ENCODE peak calls at places on chromosomes 11 and 22, in four cellular contexts. V is IMR-90, Y is A549, C is K562. M is an unnamed sample.
A peak's percentile ranks its signal among the peaks of the same experiment; 100 is the strongest.

GRCh38 chr22:30020511-30020910 is 59.8 kb upstream of the HORMAD2 start:
- DNase-seq in V (no peak), Y (no peak), C (no peak), M (no peak)

GRCh38 chr22:41230399-41230785 is 10.3 kb downstream of the CHADL start:
- DNase-seq in Y (no peak), C (no peak), V (no peak), M (no peak)

GRCh38 chr11:61113209-61113608 is 10.9 kb downstream of the CD5 start:
- DNase-seq in C (no peak), V (no peak), Y (no peak), M (no peak)

GRCh38 chr11:7672960-7673723 is at the start of gene CYB5R2:
- DNase-seq in Y (peak; percentile 35), C (peak; percentile 69), V (peak; percentile 5), M (no peak)

GRCh38 chr11:37972691-37973090 is 1374.7 kb upstream of the RAG2 start:
- DNase-seq in V (no peak), C (no peak), Y (no peak), M (no peak)

GRCh38 chr11:29458252-29458651 is 558.6 kb downstream of the KCNA4 start:
- DNase-seq in C (no peak), V (no peak), Y (no peak), M (no peak)

GRCh38 chr11:362642-363442 is 6.5 kb upstream of the B4GALNT4 start:
- DNase-seq in C (no peak), Y (no peak), V (no peak), M (peak; percentile 4)

GRCh38 chr22:23044570-23044969 is 25.7 kb upstream of the GNAZ start:
- DNase-seq in C (no peak), V (no peak), Y (no peak), M (no peak)

GRCh38 chr22:17777005-17777716 is 2.9 kb upstream of the BID start:
- DNase-seq in V (no peak), Y (no peak), C (peak; percentile 56), M (no peak)

GRCh38 chr11:38173671-38174070 is 1575.6 kb upstream of the RAG2 start:
- DNase-seq in V (no peak), Y (no peak), C (no peak), M (no peak)

GRCh38 chr11:120471131-120471530 is 40.4 kb upstream of the GRIK4 start:
- DNase-seq in C (no peak), V (peak; percentile 89), Y (no peak), M (no peak)

GRCh38 chr11:27600656-27601055 is 94.1 kb upstream of the LIN7C start:
- DNase-seq in Y (no peak), V (no peak), C (no peak), M (no peak)

GRCh38 chr22:39527481-39527961 is 5.0 kb downstream of the RPS19BP1 start:
- DNase-seq in C (no peak), Y (no peak), V (peak; percentile 27), M (no peak)

GRCh38 chr22:31098633-31099110 is 8.7 kb downstream of the SELENOM start:
- DNase-seq in V (no peak), C (peak; percentile 88), Y (no peak), M (no peak)

GRCh38 chr11:10975287-10975721 is 117.5 kb upstream of the ZBED5 start:
- DNase-seq in V (no peak), Y (no peak), C (no peak), M (no peak)

GRCh38 chr11:122145715-122146274 is 29.8 kb upstream of the BLID start:
- DNase-seq in Y (no peak), C (no peak), V (no peak), M (no peak)

GRCh38 chr11:77374611-77375031 is 73.1 kb upstream of the GDPD4 start:
- DNase-seq in C (no peak), V (peak; percentile 46), Y (no peak), M (no peak)

GRCh38 chr11:8262552-8263108 is 1.0 kb downstream of the LMO1 start:
- DNase-seq in C (no peak), V (peak; percentile 55), Y (peak; percentile 41), M (peak; percentile 68)

GRCh38 chr11:10818594-10818993 is 9.9 kb upstream of the EIF4G2 start:
- DNase-seq in Y (no peak), V (peak; percentile 95), C (no peak), M (no peak)

GRCh38 chr11:47667135-47667534 is 24.8 kb upstream of the MTCH2 start:
- DNase-seq in Y (no peak), C (no peak), V (peak; percentile 4), M (no peak)

DNA sequence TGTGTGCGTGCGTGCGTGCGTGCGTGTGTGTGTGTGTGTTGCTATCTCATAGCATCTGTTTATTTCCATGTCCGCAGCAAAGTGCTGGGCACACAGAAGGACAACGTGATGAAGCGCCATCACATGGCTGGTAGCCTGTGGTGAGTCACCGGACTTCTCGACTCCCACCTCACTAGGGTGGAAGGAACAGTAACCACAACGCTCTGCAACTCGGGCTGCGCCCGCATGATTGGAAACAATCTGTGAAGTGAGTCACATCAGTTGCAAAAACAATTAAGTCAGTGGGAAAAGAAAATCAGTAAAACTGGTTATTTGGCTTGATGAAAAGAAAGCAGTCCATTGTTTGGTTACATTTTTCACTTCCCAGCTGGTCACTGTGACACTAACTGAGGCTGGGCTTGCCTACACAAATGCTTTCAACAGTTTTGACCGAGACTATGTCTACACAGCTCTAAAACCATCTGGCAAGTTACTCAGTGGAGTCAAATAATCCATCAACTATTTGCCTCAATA is 437.3 kb upstream of the CADM1 start:
- DNase-seq in C (peak; percentile 23), Y (no peak), V (peak; percentile 97), M (no peak)
- TF ChIP-seq BHLHE40 in C (peak; percentile 62), Y (no peak), V (peak; percentile 71), M (no peak)

DNA sequence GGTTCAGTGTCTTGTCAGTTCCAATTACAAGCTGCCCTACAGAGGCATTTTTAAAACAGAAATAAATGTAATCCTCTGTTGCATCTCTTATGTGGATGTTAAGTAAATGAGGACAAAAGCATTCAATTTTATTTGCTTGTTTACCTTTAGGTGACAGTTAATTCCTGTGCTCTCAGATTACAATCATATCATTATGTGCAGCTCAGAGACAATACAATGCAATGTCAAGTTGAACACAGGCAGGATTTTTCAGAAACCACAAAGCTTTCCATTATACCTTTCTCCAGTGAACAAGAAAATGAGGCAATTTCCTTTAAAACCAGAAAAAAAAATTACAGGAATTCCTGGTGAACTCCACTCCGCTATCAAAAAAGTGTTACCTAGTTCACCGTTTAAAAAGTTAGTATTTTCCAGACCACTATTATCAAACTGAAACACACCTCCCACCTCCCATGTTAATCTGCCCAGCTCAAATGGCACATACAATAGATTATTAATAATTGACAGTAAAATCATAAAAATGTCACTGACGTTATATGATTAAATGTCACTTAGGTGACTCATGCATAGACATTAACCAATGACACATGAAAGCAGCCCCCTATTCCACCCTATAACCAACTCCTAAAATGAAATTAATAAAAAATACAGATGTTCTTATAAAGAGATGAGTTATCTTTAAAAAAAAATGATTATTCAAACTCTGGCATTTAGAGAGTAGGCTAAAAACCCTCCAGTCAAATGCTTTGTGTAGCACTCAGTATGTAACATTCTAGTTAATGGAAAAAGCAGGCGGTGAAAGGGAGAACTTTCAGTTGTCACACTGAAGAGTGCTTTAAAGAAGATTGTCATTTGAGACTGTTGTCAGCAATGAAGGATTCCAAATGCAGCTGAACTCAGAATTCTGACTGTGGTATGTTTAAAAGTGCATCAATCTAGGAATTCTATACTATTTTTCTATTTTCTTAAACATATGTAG is 98.6 kb downstream of the MUC15 start:
- DNase-seq in Y (no peak), C (no peak), V (no peak), M (no peak)
- TF ChIP-seq BHLHE40 in Y (no peak), C (no peak), V (no peak), M (no peak)

DNA sequence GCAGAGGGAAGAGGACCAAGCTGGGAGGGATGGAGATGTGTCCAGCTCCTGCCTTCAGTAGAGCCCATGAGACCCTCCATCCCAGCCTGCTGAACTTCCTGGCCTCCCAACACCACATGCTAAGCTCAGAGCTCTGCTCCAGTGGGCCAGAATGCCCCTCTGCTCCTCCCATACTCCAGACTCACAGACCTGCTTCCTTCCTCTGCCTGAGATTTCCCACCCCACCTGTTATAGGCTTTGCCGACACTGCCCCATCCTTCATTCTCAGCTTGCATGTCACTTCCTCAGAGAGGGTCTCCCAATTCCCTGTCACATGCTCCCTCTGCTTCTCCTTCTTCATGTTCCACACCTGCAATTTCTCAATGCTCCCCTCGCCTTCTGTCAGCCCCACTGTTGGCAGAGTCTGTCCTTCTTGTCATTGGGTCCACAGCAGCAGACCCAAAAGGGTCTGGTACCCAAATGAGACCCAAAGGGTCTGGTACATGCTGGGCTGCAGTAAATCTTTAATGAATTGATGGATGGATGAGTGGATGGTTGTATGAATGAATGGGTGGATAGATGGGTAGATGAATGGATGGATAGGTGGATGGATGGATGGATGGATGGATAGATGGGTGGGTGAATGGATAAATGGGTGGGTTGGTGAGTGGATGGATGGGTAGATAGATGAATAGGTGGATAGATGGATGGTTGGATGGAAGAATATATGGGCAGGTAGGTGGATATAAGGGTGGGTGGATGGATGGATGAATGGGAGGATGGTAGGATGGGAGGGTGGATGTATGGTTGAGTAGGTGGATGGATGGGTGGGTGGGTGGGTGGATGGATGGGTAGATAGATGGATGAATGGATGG is 105.3 kb upstream of the FGF3 start:
- DNase-seq in C (no peak), V (no peak), Y (no peak), M (no peak)
- TF ChIP-seq BHLHE40 in C (no peak), V (no peak), Y (no peak), M (no peak)

DNA sequence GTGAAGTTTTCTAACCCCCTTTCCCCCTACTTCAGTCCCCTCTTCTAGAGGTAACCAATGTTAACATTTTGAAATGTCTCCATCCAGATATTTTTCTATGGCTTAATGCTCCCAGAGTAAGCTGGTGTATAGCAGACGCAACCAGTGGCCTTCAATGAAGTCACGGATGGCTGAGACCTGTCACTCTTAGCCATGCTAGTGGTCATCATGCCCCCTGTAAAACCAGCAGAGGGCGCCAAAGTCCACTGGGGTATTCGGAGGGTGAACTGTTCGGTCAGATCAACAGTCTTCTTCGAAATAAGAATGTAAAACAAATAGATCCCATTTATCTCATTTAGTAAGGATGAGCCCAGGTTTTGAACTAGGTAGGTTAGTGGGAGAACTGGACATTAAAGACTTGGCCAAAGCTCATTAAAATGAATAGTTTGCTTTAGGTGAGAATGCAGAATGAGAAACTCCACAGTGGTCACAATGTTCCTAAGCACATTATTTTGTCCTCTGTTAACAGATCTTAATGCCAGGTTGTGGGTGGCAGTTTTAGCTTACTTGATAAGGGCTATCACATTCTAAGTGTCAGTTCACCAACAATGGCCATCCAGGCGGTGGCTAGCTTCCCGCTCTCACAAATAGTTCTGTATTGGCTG is 8.6 kb upstream of the MMP8 start:
- DNase-seq in V (peak; percentile 47), C (peak; percentile 73), Y (peak; percentile 38), M (peak; percentile 78)
- TF ChIP-seq BHLHE40 in V (no peak), C (no peak), Y (no peak), M (no peak)

GRCh38 chr11:65303542-65303941 is 11.1 kb upstream of the CDC42EP2 start:
- DNase-seq in C (no peak), Y (no peak), V (no peak), M (no peak)
- TF ChIP-seq BHLHE40 in C (no peak), Y (no peak), V (no peak), M (no peak)

GRCh38 chr11:45646275-45646970 is 19.0 kb downstream of the CHST1 start:
- DNase-seq in Y (no peak), C (no peak), V (peak; percentile 22), M (no peak)
- TF ChIP-seq BHLHE40 in Y (no peak), C (no peak), V (no peak), M (no peak)

DNA sequence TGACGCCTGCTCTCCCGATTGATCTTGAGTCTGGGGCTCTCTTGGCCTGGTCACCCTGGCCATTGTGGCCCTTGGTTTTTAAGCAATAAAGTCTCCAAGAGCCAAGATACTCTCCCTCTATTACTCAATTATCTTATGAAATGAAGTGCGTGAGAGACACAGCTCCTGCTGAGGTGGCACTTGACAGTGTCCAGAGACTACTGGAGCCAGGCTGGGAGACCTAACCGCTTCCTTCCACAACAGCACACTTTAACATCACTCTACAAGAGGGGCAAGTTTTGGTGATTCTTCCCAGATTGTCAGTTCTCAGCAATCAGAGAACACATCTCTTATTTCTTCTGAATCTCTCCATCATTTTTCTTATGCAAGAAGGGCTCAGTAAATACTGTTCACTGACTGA is 968.2 kb downstream of the OPCML start:
- DNase-seq in C (no peak), V (no peak), Y (no peak), M (no peak)
- TF ChIP-seq BHLHE40 in C (no peak), V (no peak), Y (no peak), M (no peak)